ENCODE peak calls at places on chromosomes 16 and 17, in ten cellular contexts. V, B, N, L, Q, U, K, P, T and Z are unnamed samples.
A peak's percentile ranks its signal among the peaks of the same experiment; 100 is the strongest.

GRCh38 chr17:61389670-61390478 is 9.8 kb upstream of the TBX2 start:
- DNase-seq in K (no peak), P (no peak), N (no peak), B (peak; percentile 41), U (peak; percentile 77), T (peak; percentile 96), V (peak; percentile 66), L (no peak), Q (peak; percentile 86), Z (peak; percentile 64)

GRCh38 chr16:10045947-10046346 is 136.3 kb downstream of the GRIN2A start:
- DNase-seq in P (no peak), L (no peak), T (no peak), V (no peak), N (no peak), Q (no peak), U (no peak), K (no peak), B (no peak), Z (no peak)

GRCh38 chr16:85607331-85607765 is 5.8 kb upstream of the GSE1 start:
- DNase-seq in P (no peak), T (peak; percentile 93), U (no peak), V (no peak), Q (peak; percentile 95), K (no peak), L (no peak), B (no peak), N (no peak), Z (peak; percentile 84)

GRCh38 chr17:64418506-64419339 is 28.1 kb upstream of the PECAM1 start:
- DNase-seq in B (peak; percentile 74), U (peak; percentile 40), L (no peak), K (no peak), Q (peak; percentile 76), N (peak; percentile 36), V (no peak), P (peak; percentile 39), T (no peak), Z (no peak)

GRCh38 chr17:19335951-19336631 is 26.4 kb downstream of the B9D1 start:
- DNase-seq in V (no peak), L (no peak), Q (no peak), P (no peak), B (no peak), T (peak; percentile 68), N (no peak), U (peak; percentile 54), K (no peak), Z (no peak)

GRCh38 chr16:9119795-9120194 is 28.4 kb downstream of the HAPSTR1 start:
- DNase-seq in K (peak; percentile 66), Q (no peak), T (no peak), B (peak; percentile 84), V (no peak), P (no peak), N (peak; percentile 93), L (no peak), U (no peak), Z (no peak)

GRCh38 chr17:41171881-41172280 is 3.9 kb upstream of the KRTAP4-3 start:
- DNase-seq in U (no peak), V (no peak), L (no peak), T (no peak), B (peak; percentile 23), Q (no peak), K (no peak), N (peak; percentile 8), P (peak; percentile 11), Z (no peak)

GRCh38 chr17:31499771-31500554 is 108.5 kb downstream of the RAB11FIP4 start:
- DNase-seq in N (peak; percentile 61), L (no peak), T (peak; percentile 84), K (no peak), U (peak; percentile 89), B (peak; percentile 22), Q (peak; percentile 80), V (no peak), P (peak; percentile 87), Z (no peak)

GRCh38 chr17:57577751-57578607 is 167.1 kb downstream of the CCDC182 start:
- DNase-seq in P (peak; percentile 55), L (peak; percentile 80), N (peak; percentile 69), B (peak; percentile 70), T (peak; percentile 79), V (no peak), Q (no peak), K (peak; percentile 85), U (no peak), Z (peak; percentile 83)

GRCh38 chr17:53058031-53058430 is 764.7 kb upstream of the KIF2B start:
- DNase-seq in B (no peak), N (no peak), Q (no peak), P (peak; percentile 9), T (no peak), L (no peak), K (no peak), U (no peak), V (no peak), Z (no peak)

GRCh38 chr16:72939247-72939646 is 108.7 kb downstream of the ZFHX3 start:
- DNase-seq in K (no peak), L (no peak), P (no peak), U (no peak), N (peak; percentile 27), V (no peak), Q (no peak), T (no peak), B (peak; percentile 79), Z (no peak)

GRCh38 chr17:19508327-19508867 is 25.3 kb upstream of the SLC47A1 start:
- DNase-seq in U (peak; percentile 80), T (peak; percentile 88), V (peak; percentile 70), Q (peak; percentile 32), P (no peak), L (no peak), N (no peak), B (no peak), K (peak; percentile 56), Z (no peak)

GRCh38 chr16:48462146-48462740 is 77.0 kb upstream of the SIAH1 start:
- DNase-seq in K (no peak), Q (no peak), B (no peak), P (peak; percentile 95), U (no peak), N (peak; percentile 50), V (no peak), L (no peak), T (no peak), Z (no peak)

GRCh38 chr17:8003594-8004181 is 1.3 kb downstream of the GUCY2D start:
- DNase-seq in K (no peak), N (no peak), P (no peak), V (no peak), T (peak; percentile 79), L (no peak), U (no peak), Q (peak; percentile 46), B (no peak), Z (no peak)

GRCh38 chr17:69779378-69780214 is 295.4 kb upstream of the KCNJ16 start:
- DNase-seq in P (no peak), B (peak; percentile 90), U (no peak), K (no peak), V (no peak), Q (no peak), L (no peak), N (peak; percentile 21), T (no peak), Z (no peak)

GRCh38 chr16:52747196-52747595 is 200.3 kb upstream of the TOX3 start:
- DNase-seq in V (no peak), N (peak; percentile 4), P (no peak), L (no peak), Q (no peak), U (no peak), B (no peak), T (no peak), K (no peak), Z (peak; percentile 68)
- H3K4me1 ChIP-seq in V (no peaks in the 10 kb centered on the region), N (no peaks in the 10 kb centered on the region), P (no peaks in the 10 kb centered on the region), L (no peaks in the 10 kb centered on the region), Q (peaks cover 2% of the 10 kb centered on the region), U (no peaks in the 10 kb centered on the region), B (no peaks in the 10 kb centered on the region), T (no peaks in the 10 kb centered on the region), K (no peaks in the 10 kb centered on the region), Z (peaks cover 25% of the 10 kb centered on the region)

DNA sequence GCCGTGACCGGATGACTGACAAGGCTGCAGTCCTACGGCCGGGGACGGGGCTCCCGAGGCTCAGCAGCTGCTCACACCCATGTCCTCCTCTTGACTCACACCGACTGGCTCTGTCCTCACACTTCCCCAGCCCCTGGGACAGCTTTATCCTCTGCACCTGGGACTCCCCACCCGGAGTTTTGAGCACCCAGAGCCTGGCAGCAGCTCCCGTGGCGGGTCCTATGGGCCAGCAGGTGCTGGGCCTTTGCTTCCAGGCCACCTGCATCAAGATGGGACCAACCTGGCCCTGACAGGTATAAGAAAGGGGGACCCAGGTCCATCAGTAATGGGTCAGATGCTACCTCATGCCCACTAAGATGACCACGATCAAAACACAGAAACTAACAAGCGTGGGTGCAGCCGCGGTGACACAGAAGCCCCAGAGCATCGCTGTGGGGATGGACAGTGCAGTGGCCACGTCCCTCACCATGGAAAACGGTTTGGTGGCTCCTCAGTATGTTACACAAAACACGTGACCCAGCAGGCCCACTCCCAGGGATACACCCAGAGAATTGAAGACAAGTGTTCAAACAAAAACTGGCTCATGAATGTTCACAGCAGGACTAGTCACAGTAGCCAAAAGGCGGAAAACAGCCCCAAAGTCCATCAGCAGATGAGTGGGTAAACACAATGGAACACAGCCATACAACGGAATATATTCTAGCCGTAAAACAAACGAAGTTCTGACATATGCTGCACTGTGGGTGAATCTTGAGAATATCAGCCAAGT is 3.3 kb upstream of the NOTUM start:
- DNase-seq in B (no peak), P (no peak), L (no peak), K (no peak), V (no peak), T (no peak), Q (no peak), N (no peak), U (no peak), Z (no peak)
- H3K27me3 ChIP-seq in B (peaks cover 36% of the 10 kb centered on the region), P (peaks cover 25% of the 10 kb centered on the region), L (peaks cover 25% of the 10 kb centered on the region), K (peaks cover 5% of the 10 kb centered on the region), V (no peaks in the 10 kb centered on the region), T (peaks cover 37% of the 10 kb centered on the region), Q (peaks cover 94% of the 10 kb centered on the region), N (peaks cover 37% of the 10 kb centered on the region), U (peaks cover 25% of the 10 kb centered on the region), Z (peaks cover 8% of the 10 kb centered on the region)

GRCh38 chr16:57640185-57640584 is 11.8 kb downstream of the ADGRG1 start:
- DNase-seq in K (no peak), L (no peak), Q (no peak), T (no peak), N (no peak), B (no peak), U (no peak), P (no peak), V (no peak), Z (no peak)
- H3K4me3 ChIP-seq in K (no peak overlapping the region), L (no peak overlapping the region), Q (no peak overlapping the region), T (no peak overlapping the region), N (no peak overlapping the region), B (no peak overlapping the region), U (no peak overlapping the region), P (no peak overlapping the region), V (no peak overlapping the region), Z (no peak overlapping the region)

GRCh38 chr16:1676661-1677060 is 1.4 kb upstream of the JPT2 start:
- DNase-seq in N (no peak), U (no peak), V (no peak), L (no peak), K (no peak), B (no peak), P (no peak), Q (no peak), T (peak; percentile 40), Z (no peak)
- H3K4me1 ChIP-seq in N (peaks cover 43% of the 10 kb centered on the region), U (peaks cover 7% of the 10 kb centered on the region), V (no peaks in the 10 kb centered on the region), L (peaks cover 18% of the 10 kb centered on the region), K (peaks cover 5% of the 10 kb centered on the region), B (peaks cover 8% of the 10 kb centered on the region), P (peaks cover 33% of the 10 kb centered on the region), Q (peaks cover 31% of the 10 kb centered on the region), T (no peaks in the 10 kb centered on the region), Z (peaks cover 20% of the 10 kb centered on the region)